ENCODE peak calls at places on chromosomes 7 and 10, in nine cellular contexts. E is endodermal cell, U is GM23338, K is cardiac muscle cell, W is ascending aorta, P is dorsolateral prefrontal cortex, V is ovary, N is stomach, M is mesendoderm. Y is an unnamed sample.

GRCh38 chr10:110138197-110138812 is 69.1 kb upstream of the MXI1 start:
- DNase-seq in E (no peak), U (peak), K (peak), W (no peak), P (no peak), V (no peak), N (no peak), M (peak), Y (no peak)

GRCh38 chr10:31897506-31897905 is 31.1 kb downstream of the ARHGAP12 start:
- DNase-seq in E (no peak), U (no peak), K (peak), W (no peak), P (no peak), V (no peak), N (no peak), M (no peak), Y (no peak)

GRCh38 chr10:88386204-88386877 is 196.8 kb downstream of the RNLS start:
- DNase-seq in E (no peak), U (no peak), K (peak), W (no peak), P (no peak), V (no peak), N (no peak), M (peak), Y (no peak)

GRCh38 chr10:112783653-112784426 is 166.2 kb upstream of the TCF7L2 start:
- DNase-seq in E (no peak), U (no peak), K (no peak), W (no peak), P (no peak), V (no peak), N (no peak), M (no peak), Y (no peak)

GRCh38 chr7:22488643-22489462 is 11.1 kb downstream of the STEAP1B start:
- DNase-seq in E (peak), U (peak), K (peak), W (no peak), P (peak), V (peak), N (peak), M (peak), Y (peak)

GRCh38 chr10:110016037-110016436 is 8.3 kb downstream of the ADD3 start:
- DNase-seq in E (peak), U (peak), K (no peak), W (no peak), P (no peak), V (no peak), N (no peak), M (peak), Y (peak)

GRCh38 chr10:130487562-130487961 is 351.4 kb downstream of the GLRX3 start:
- DNase-seq in E (no peak), U (no peak), K (no peak), W (no peak), P (no peak), V (no peak), N (peak), M (no peak), Y (no peak)

GRCh38 chr7:29864668-29865067 is 58.4 kb downstream of the WIPF3 start:
- DNase-seq in E (no peak), U (no peak), K (peak), W (no peak), P (no peak), V (no peak), N (no peak), M (no peak), Y (no peak)

GRCh38 chr7:155725073-155725346 is 80.5 kb downstream of the RBM33 start:
- DNase-seq in E (no peak), U (no peak), K (no peak), W (no peak), P (no peak), V (no peak), N (no peak), M (no peak), Y (no peak)

GRCh38 chr7:55365103-55365679 is at the start of gene LANCL2:
- DNase-seq in E (no peak), U (peak), K (peak), W (no peak), P (no peak), V (no peak), N (peak), M (no peak), Y (peak)

GRCh38 chr7:5657901-5658300 is 123.6 kb downstream of the RNF216 start:
- DNase-seq in E (no peak), U (no peak), K (no peak), W (no peak), P (no peak), V (no peak), N (no peak), M (no peak), Y (no peak)

GRCh38 chr10:68598978-68599753 is 39.0 kb downstream of the TET1 start:
- DNase-seq in E (peak), U (peak), K (peak), W (no peak), P (peak), V (peak), N (peak), M (peak), Y (peak)

GRCh38 chr10:79095316-79095715 is 26.6 kb downstream of the ZMIZ1 start:
- DNase-seq in E (no peak), U (no peak), K (no peak), W (no peak), P (no peak), V (no peak), N (no peak), M (no peak), Y (no peak)
- H3K27ac ChIP-seq in E (no peak), U (no peak), K (peak), W (peak), P (no peak), V (no peak), N (peak), M (no peak), Y (no peak)

GRCh38 chr7:44078521-44078920 is 3.8 kb downstream of the POLM start:
- DNase-seq in E (no peak), U (no peak), K (no peak), W (no peak), P (no peak), V (no peak), N (no peak), M (no peak), Y (no peak)

GRCh38 chr7:44077681-44078091 is 4.6 kb downstream of the POLM start:
- DNase-seq in E (no peak), U (no peak), K (no peak), W (no peak), P (no peak), V (no peak), N (no peak), M (no peak), Y (no peak)

GRCh38 chr7:44075296-44076075 is 6.8 kb downstream of the POLM start:
- DNase-seq in E (no peak), U (no peak), K (no peak), W (no peak), P (no peak), V (no peak), N (no peak), M (no peak), Y (no peak)

GRCh38 chr7:44076101-44076895 is 6.0 kb downstream of the POLM start:
- DNase-seq in E (no peak), U (no peak), K (no peak), W (no peak), P (no peak), V (no peak), N (peak), M (no peak), Y (no peak)

DNA sequence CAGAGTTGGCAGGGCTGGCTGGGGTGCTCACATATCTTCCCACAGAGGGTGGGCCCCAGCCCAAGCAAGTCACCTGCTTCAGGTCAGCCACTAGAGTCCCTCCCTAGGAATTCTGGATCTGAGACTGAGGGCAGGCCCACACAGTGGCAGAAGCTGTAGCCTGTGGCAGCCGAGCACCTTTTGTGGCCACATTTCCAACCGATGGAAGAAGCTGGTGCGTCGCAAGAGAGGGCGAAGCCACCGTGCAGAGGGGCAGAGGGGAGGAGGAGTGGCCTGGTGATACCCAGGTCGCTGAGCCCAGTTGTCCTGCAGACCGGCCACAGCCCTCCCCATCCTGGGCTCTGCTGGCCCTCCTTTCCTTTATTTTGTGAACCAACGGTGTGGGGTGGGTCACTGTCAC is 5.3 kb downstream of the POLM start:
- DNase-seq in E (no peak), U (no peak), K (no peak), W (no peak), P (no peak), V (no peak), N (no peak), M (no peak), Y (no peak)
- H3K27ac ChIP-seq in E (no peak), U (no peak), K (no peak), W (peak), P (no peak), V (no peak), N (peak), M (no peak), Y (no peak)

GRCh38 chr7:119256001-119256400 is 1017.0 kb upstream of the KCND2 start:
- DNase-seq in E (no peak), U (no peak), K (no peak), W (no peak), P (no peak), V (no peak), N (no peak), M (no peak), Y (no peak)
- H3K27ac ChIP-seq in E (no peak), U (no peak), K (no peak), W (no peak), P (no peak), V (no peak), N (no peak), M (no peak), Y (no peak)

DNA sequence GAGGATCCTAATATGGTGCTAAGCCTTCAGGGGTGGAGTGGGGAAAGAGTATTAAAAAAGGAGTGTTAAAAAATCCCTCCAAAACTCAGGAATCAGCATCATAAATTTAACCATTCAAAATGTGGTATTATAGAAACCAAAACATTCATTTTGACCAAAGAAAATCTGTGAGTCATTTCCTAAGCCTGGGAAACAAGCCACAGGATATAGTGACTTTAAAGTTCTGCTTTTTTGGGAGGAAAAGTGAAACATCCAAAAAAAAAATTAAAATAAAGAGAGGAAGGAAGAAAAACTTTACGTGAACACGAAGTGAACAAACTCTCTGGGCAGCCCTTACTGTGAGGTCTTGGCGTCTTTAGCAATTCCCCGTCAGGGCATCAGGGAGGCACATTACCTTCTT is 74.0 kb upstream of the GSDME start:
- DNase-seq in E (no peak), U (no peak), K (peak), W (no peak), P (no peak), V (no peak), N (no peak), M (no peak), Y (no peak)
- H3K27ac ChIP-seq in E (no peak), U (no peak), K (no peak), W (peak), P (no peak), V (no peak), N (no peak), M (no peak), Y (no peak)

GRCh38 chr7:140008755-140009610 is 53.8 kb downstream of the PARP12 start:
- DNase-seq in E (no peak), U (no peak), K (no peak), W (no peak), P (peak), V (no peak), N (peak), M (no peak), Y (no peak)
- H3K27ac ChIP-seq in E (no peak), U (no peak), K (no peak), W (no peak), P (no peak), V (no peak), N (peak), M (no peak), Y (no peak)